ENCODE peak calls at places on chromosomes 5 and 9, in ten cellular contexts. One of them, this sample, is unnamed.

GRCh38 chr5:163916376-163916775 is 411.0 kb downstream of the MAT2B start:
- DNase-seq in K562: no peak
- DNase-seq in ovary: no peak
- DNase-seq in fibroblast of lung: peak
- DNase-seq in choroid plexus epithelial cell: peak
- DNase-seq in IMR-90: peak
- DNase-seq in cardiac muscle cell: peak
- DNase-seq in keratinocyte: no peak
- DNase-seq in A549: no peak
- DNase-seq in dorsolateral prefrontal cortex: no peak
- DNase-seq in this sample: peak

GRCh38 chr5:146130440-146131045 is 25.2 kb upstream of the PLAC8L1 start:
- DNase-seq in K562: no peak
- DNase-seq in ovary: no peak
- DNase-seq in fibroblast of lung: peak
- DNase-seq in choroid plexus epithelial cell: peak
- DNase-seq in IMR-90: peak
- DNase-seq in cardiac muscle cell: peak
- DNase-seq in keratinocyte: no peak
- DNase-seq in A549: no peak
- DNase-seq in dorsolateral prefrontal cortex: no peak
- DNase-seq in this sample: peak

GRCh38 chr9:5626727-5627634 is 1.9 kb upstream of the RIC1 start:
- DNase-seq in K562: peak
- DNase-seq in ovary: no peak
- DNase-seq in fibroblast of lung: peak
- DNase-seq in choroid plexus epithelial cell: peak
- DNase-seq in IMR-90: peak
- DNase-seq in cardiac muscle cell: peak
- DNase-seq in keratinocyte: no peak
- DNase-seq in A549: no peak
- DNase-seq in dorsolateral prefrontal cortex: no peak
- DNase-seq in this sample: peak

GRCh38 chr5:6829150-6829784 is 116.0 kb downstream of the TENT4A start:
- DNase-seq in K562: no peak
- DNase-seq in ovary: no peak
- DNase-seq in fibroblast of lung: no peak
- DNase-seq in choroid plexus epithelial cell: no peak
- DNase-seq in IMR-90: no peak
- DNase-seq in cardiac muscle cell: no peak
- DNase-seq in keratinocyte: no peak
- DNase-seq in A549: no peak
- DNase-seq in dorsolateral prefrontal cortex: peak
- DNase-seq in this sample: no peak

GRCh38 chr5:157459715-157460599 is at the start of gene NIPAL4:
- DNase-seq in K562: no peak
- DNase-seq in ovary: no peak
- DNase-seq in fibroblast of lung: no peak
- DNase-seq in choroid plexus epithelial cell: peak
- DNase-seq in IMR-90: no peak
- DNase-seq in cardiac muscle cell: no peak
- DNase-seq in keratinocyte: no peak
- DNase-seq in A549: peak
- DNase-seq in dorsolateral prefrontal cortex: no peak
- DNase-seq in this sample: no peak

GRCh38 chr9:16103613-16104012 is 550.8 kb downstream of the CCDC171 start:
- DNase-seq in K562: no peak
- DNase-seq in ovary: peak
- DNase-seq in fibroblast of lung: peak
- DNase-seq in choroid plexus epithelial cell: peak
- DNase-seq in IMR-90: peak
- DNase-seq in cardiac muscle cell: peak
- DNase-seq in keratinocyte: no peak
- DNase-seq in A549: no peak
- DNase-seq in dorsolateral prefrontal cortex: no peak
- DNase-seq in this sample: peak

GRCh38 chr5:137453476-137454080 is 45.5 kb downstream of the SPOCK1 start:
- DNase-seq in K562: no peak
- DNase-seq in ovary: no peak
- DNase-seq in fibroblast of lung: peak
- DNase-seq in choroid plexus epithelial cell: peak
- DNase-seq in IMR-90: peak
- DNase-seq in cardiac muscle cell: peak
- DNase-seq in keratinocyte: no peak
- DNase-seq in A549: no peak
- DNase-seq in dorsolateral prefrontal cortex: no peak
- DNase-seq in this sample: peak

GRCh38 chr5:158758666-158759065 is 341.1 kb downstream of the EBF1 start:
- DNase-seq in K562: no peak
- DNase-seq in ovary: no peak
- DNase-seq in fibroblast of lung: peak
- DNase-seq in choroid plexus epithelial cell: peak
- DNase-seq in IMR-90: peak
- DNase-seq in cardiac muscle cell: peak
- DNase-seq in keratinocyte: no peak
- DNase-seq in A549: no peak
- DNase-seq in dorsolateral prefrontal cortex: no peak
- DNase-seq in this sample: peak

GRCh38 chr5:141127305-141127704 is 5.7 kb downstream of the PCDHB4 start:
- DNase-seq in K562: no peak
- DNase-seq in ovary: no peak
- DNase-seq in fibroblast of lung: no peak
- DNase-seq in choroid plexus epithelial cell: no peak
- DNase-seq in IMR-90: no peak
- DNase-seq in cardiac muscle cell: no peak
- DNase-seq in keratinocyte: no peak
- DNase-seq in A549: no peak
- DNase-seq in dorsolateral prefrontal cortex: no peak
- DNase-seq in this sample: no peak

GRCh38 chr5:141121985-141122384 is 367 bp downstream of the PCDHB4 start:
- DNase-seq in K562: no peak
- DNase-seq in ovary: no peak
- DNase-seq in fibroblast of lung: no peak
- DNase-seq in choroid plexus epithelial cell: no peak
- DNase-seq in IMR-90: no peak
- DNase-seq in cardiac muscle cell: no peak
- DNase-seq in keratinocyte: no peak
- DNase-seq in A549: no peak
- DNase-seq in dorsolateral prefrontal cortex: no peak
- DNase-seq in this sample: no peak

DNA sequence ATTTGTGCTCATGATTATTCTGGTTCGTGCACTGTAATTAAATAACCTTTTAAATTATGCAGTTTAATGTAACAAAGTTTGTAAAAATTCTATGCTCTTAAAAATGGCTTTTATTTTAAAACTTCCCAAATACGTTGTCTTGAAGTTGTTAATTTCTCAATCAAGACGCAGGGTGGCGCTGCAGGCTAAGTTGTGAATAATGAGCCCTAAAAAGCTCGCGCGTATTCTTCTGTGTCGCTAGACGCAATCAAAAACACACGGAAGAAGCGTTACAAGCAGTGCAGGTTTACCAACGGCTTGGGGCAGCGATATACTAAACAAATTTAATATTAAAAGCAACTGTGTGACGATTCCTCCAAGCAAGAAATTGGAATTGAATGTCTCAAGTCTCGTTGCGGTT is at the start of gene PCDHB4:
- DNase-seq in K562: no peak
- DNase-seq in ovary: peak
- DNase-seq in fibroblast of lung: no peak
- DNase-seq in choroid plexus epithelial cell: no peak
- DNase-seq in IMR-90: no peak
- DNase-seq in cardiac muscle cell: no peak
- DNase-seq in keratinocyte: no peak
- DNase-seq in A549: no peak
- DNase-seq in dorsolateral prefrontal cortex: no peak
- DNase-seq in this sample: no peak
- H3K4me3 ChIP-seq in K562: no peak
- H3K4me3 ChIP-seq in ovary: peak
- H3K4me3 ChIP-seq in fibroblast of lung: peak
- H3K4me3 ChIP-seq in choroid plexus epithelial cell: no peak
- H3K4me3 ChIP-seq in IMR-90: no peak
- H3K4me3 ChIP-seq in cardiac muscle cell: no peak
- H3K4me3 ChIP-seq in keratinocyte: no peak
- H3K4me3 ChIP-seq in A549: no peak
- H3K4me3 ChIP-seq in dorsolateral prefrontal cortex: peak
- H3K4me3 ChIP-seq in this sample: no peak

DNA sequence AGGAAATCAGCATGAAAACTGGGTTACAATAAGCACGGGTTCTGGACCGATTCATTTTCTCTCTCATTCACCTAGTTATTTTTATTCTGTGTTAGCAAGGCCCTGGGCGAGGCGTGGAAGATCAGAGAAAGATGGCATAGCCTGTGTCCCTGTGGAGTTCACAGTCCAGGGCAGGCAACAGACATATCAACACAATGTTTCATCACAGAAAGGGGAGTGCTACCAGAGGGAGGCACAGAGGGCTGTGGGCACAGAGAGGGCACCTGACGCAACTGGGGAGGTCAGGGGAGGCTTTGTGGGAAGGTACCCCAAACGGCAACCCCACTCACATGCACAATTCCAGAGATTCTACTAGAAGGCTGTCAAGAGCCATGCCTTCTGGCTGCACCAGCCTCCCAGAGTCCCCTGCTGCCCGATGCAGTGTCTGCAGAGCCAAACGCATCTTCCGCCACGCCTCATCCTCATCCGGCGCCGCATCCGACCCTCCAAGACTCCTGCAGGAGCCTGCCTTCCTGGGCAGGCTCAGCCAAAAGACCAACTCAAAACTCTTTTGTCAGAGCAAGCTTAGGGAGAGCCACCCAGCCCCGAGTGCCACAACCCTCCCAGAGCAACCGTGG is 1.4 kb downstream of the FAM193B start:
- DNase-seq in K562: no peak
- DNase-seq in ovary: no peak
- DNase-seq in fibroblast of lung: no peak
- DNase-seq in choroid plexus epithelial cell: peak
- DNase-seq in IMR-90: no peak
- DNase-seq in cardiac muscle cell: peak
- DNase-seq in keratinocyte: no peak
- DNase-seq in A549: no peak
- DNase-seq in dorsolateral prefrontal cortex: no peak
- DNase-seq in this sample: no peak
- TF ChIP-seq CTCF in K562: no peak
- TF ChIP-seq CTCF in ovary: no peak
- TF ChIP-seq CTCF in fibroblast of lung: peak
- TF ChIP-seq CTCF in choroid plexus epithelial cell: peak
- TF ChIP-seq CTCF in IMR-90: peak
- TF ChIP-seq CTCF in cardiac muscle cell: no peak
- TF ChIP-seq CTCF in keratinocyte: peak
- TF ChIP-seq CTCF in A549: no peak
- TF ChIP-seq CTCF in dorsolateral prefrontal cortex: no peak
- TF ChIP-seq CTCF in this sample: peak

DNA sequence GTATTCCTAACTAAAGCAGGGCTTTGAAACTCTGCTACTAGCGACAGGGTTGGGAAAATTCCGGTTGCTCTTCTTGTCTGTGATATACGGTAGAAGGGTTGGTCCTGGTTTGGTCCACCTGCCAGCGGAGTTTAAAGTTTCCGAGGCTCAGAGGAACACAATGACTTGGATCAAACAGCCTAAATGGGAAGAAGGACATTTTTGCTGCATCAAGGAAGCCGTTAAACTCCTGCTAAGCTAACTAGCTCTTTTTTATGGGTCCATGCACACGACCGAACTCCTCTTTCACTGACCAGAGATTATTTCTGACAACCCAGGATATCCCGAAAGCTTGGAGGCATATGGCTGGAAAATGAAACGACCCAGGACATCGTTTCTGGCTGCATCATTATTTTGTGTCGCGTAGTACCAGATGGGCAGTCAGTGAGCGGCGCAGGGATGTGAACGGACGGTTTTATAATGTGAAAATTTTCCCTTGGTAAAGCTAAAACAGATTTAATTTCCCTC is at the start of gene LURAP1L:
- DNase-seq in K562: no peak
- DNase-seq in ovary: peak
- DNase-seq in fibroblast of lung: peak
- DNase-seq in choroid plexus epithelial cell: peak
- DNase-seq in IMR-90: peak
- DNase-seq in cardiac muscle cell: peak
- DNase-seq in keratinocyte: no peak
- DNase-seq in A549: peak
- DNase-seq in dorsolateral prefrontal cortex: peak
- DNase-seq in this sample: peak
- H3K4me3 ChIP-seq in K562: peak
- H3K4me3 ChIP-seq in ovary: peak
- H3K4me3 ChIP-seq in fibroblast of lung: peak
- H3K4me3 ChIP-seq in choroid plexus epithelial cell: peak
- H3K4me3 ChIP-seq in IMR-90: peak
- H3K4me3 ChIP-seq in cardiac muscle cell: peak
- H3K4me3 ChIP-seq in keratinocyte: peak
- H3K4me3 ChIP-seq in A549: peak
- H3K4me3 ChIP-seq in dorsolateral prefrontal cortex: peak
- H3K4me3 ChIP-seq in this sample: peak

GRCh38 chr9:123957731-123958130 is 27.8 kb upstream of the DENND1A start:
- DNase-seq in K562: no peak
- DNase-seq in ovary: no peak
- DNase-seq in fibroblast of lung: no peak
- DNase-seq in choroid plexus epithelial cell: no peak
- DNase-seq in IMR-90: no peak
- DNase-seq in cardiac muscle cell: no peak
- DNase-seq in keratinocyte: no peak
- DNase-seq in A549: no peak
- DNase-seq in dorsolateral prefrontal cortex: no peak
- DNase-seq in this sample: no peak

GRCh38 chr9:123957168-123957721 is 27.3 kb upstream of the DENND1A start:
- DNase-seq in K562: no peak
- DNase-seq in ovary: no peak
- DNase-seq in fibroblast of lung: no peak
- DNase-seq in choroid plexus epithelial cell: no peak
- DNase-seq in IMR-90: no peak
- DNase-seq in cardiac muscle cell: no peak
- DNase-seq in keratinocyte: no peak
- DNase-seq in A549: no peak
- DNase-seq in dorsolateral prefrontal cortex: no peak
- DNase-seq in this sample: no peak

GRCh38 chr9:123960965-123961364 is 31.0 kb upstream of the DENND1A start:
- DNase-seq in K562: no peak
- DNase-seq in ovary: no peak
- DNase-seq in fibroblast of lung: no peak
- DNase-seq in choroid plexus epithelial cell: no peak
- DNase-seq in IMR-90: no peak
- DNase-seq in cardiac muscle cell: no peak
- DNase-seq in keratinocyte: no peak
- DNase-seq in A549: no peak
- DNase-seq in dorsolateral prefrontal cortex: no peak
- DNase-seq in this sample: no peak

GRCh38 chr9:123959787-123960186 is 29.9 kb upstream of the DENND1A start:
- DNase-seq in K562: no peak
- DNase-seq in ovary: no peak
- DNase-seq in fibroblast of lung: no peak
- DNase-seq in choroid plexus epithelial cell: peak
- DNase-seq in IMR-90: no peak
- DNase-seq in cardiac muscle cell: no peak
- DNase-seq in keratinocyte: no peak
- DNase-seq in A549: no peak
- DNase-seq in dorsolateral prefrontal cortex: no peak
- DNase-seq in this sample: no peak

DNA sequence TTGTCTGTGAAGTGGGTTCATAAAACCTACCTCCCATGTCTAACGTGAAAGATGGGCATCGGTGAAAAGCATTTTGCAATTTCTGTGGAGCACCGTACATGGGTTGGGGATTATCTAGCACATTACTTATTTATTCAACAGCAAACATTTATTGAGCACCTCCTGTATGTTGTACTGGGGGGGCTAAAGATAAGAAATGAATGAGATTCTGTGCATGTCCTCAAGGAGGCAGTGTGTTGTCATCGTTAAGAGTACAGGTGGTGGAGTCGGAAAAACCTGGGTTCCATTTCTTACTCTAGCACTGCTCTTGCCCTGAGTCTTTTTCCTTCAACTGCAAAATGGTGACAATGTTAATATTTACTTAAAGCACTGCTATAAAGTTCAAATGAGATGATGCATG is 30.4 kb upstream of the DENND1A start:
- DNase-seq in K562: peak
- DNase-seq in ovary: no peak
- DNase-seq in fibroblast of lung: no peak
- DNase-seq in choroid plexus epithelial cell: no peak
- DNase-seq in IMR-90: no peak
- DNase-seq in cardiac muscle cell: no peak
- DNase-seq in keratinocyte: no peak
- DNase-seq in A549: no peak
- DNase-seq in dorsolateral prefrontal cortex: no peak
- DNase-seq in this sample: no peak
- TF ChIP-seq CTCF in K562: peak
- TF ChIP-seq CTCF in ovary: no peak
- TF ChIP-seq CTCF in fibroblast of lung: no peak
- TF ChIP-seq CTCF in choroid plexus epithelial cell: peak
- TF ChIP-seq CTCF in IMR-90: no peak
- TF ChIP-seq CTCF in cardiac muscle cell: no peak
- TF ChIP-seq CTCF in keratinocyte: peak
- TF ChIP-seq CTCF in A549: peak
- TF ChIP-seq CTCF in dorsolateral prefrontal cortex: no peak
- TF ChIP-seq CTCF in this sample: no peak